ENCODE peak calls at places on chromosome 15, in nine cellular contexts. Y is adipocyte; K is cardiac muscle cell; Z is CMK; F is GM04503; D is stimulated activated CD4-positive, alpha-beta T cell treated with anti-CD3 and anti-CD28 coated beads, Interleukin-1b, Interleukin-23, amount 100 ng/mL, for 4 hours; A is skeletal muscle cell; X is posterior cingulate gyrus; S is RCC 7860. Q is an unnamed sample.

GRCh38 chr15:68485721-68486360 is 53.9 kb upstream of the ITGA11 start:
- DNase-seq in A (no peak), F (no peak), X (no peak), Z (no peak), D (no peak), S (no peak), Y (no peak), K (no peak), Q (no peak)

GRCh38 chr15:74535388-74536084 is 5.5 kb upstream of the ARID3B start:
- DNase-seq in Z (no peak), A (no peak), Y (no peak), D (no peak), X (no peak), S (peak; percentile 86), F (no peak), K (no peak), Q (no peak)

GRCh38 chr15:77144492-77145070 is 73.7 kb upstream of the TSPAN3 start:
- DNase-seq in A (peak; percentile 95), X (no peak), S (peak; percentile 45), D (no peak), F (peak; percentile 99), Z (no peak), Y (peak; percentile 95), K (no peak), Q (no peak)

GRCh38 chr15:82952156-82953081 is at the start of gene HOMER2:
- DNase-seq in Z (peak; percentile 18), K (peak; percentile 71), F (no peak), X (no peak), A (no peak), D (no peak), Y (peak; percentile 59), S (no peak), Q (no peak)

GRCh38 chr15:71743861-71744382 is 66.4 kb upstream of the NR2E3 start:
- DNase-seq in X (no peak), Z (no peak), Y (peak; percentile 87), S (peak; percentile 28), D (peak; percentile 51), F (no peak), A (no peak), K (peak; percentile 70), Q (peak; percentile 40)

GRCh38 chr15:52491460-52491859 is 37.2 kb downstream of the MYO5A start:
- DNase-seq in D (no peak), Z (no peak), F (no peak), S (no peak), Y (peak; percentile 37), X (no peak), A (no peak), K (no peak), Q (no peak)

GRCh38 chr15:100602822-100603393 is 519 bp downstream of the ASB7 start:
- DNase-seq in Z (no peak), F (no peak), A (no peak), K (peak; percentile 3), S (peak; percentile 14), X (no peak), Y (peak; percentile 32), D (no peak), Q (peak; percentile 3)

GRCh38 chr15:80068578-80068977 is 9.1 kb downstream of the ZFAND6 start:
- DNase-seq in A (no peak), K (no peak), S (no peak), Y (peak; percentile 88), Z (no peak), D (no peak), F (peak; percentile 44), X (no peak), Q (no peak)

GRCh38 chr15:67080900-67081431 is 15.6 kb downstream of the SMAD3 start:
- DNase-seq in X (no peak), S (peak; percentile 88), Y (peak; percentile 76), D (peak; percentile 54), Z (peak; percentile 68), F (peak; percentile 92), K (no peak), A (peak; percentile 70), Q (peak; percentile 86)

GRCh38 chr15:66943456-66944095 is 121.8 kb upstream of the SMAD3 start:
- DNase-seq in F (no peak), A (no peak), S (no peak), K (no peak), Z (no peak), Y (no peak), X (no peak), D (no peak), Q (no peak)

GRCh38 chr15:25508369-25509002 is 69.7 kb upstream of the UBE3A start:
- DNase-seq in Z (peak; percentile 7), Y (peak; percentile 81), K (peak; percentile 55), X (no peak), A (peak; percentile 13), F (no peak), D (no peak), S (no peak), Q (peak; percentile 75)

GRCh38 chr15:41568350-41569017 is 9.5 kb downstream of the TYRO3 start:
- DNase-seq in X (no peak), S (no peak), Z (no peak), A (no peak), F (no peak), K (peak; percentile 87), Y (peak; percentile 11), D (no peak), Q (peak; percentile 81)

GRCh38 chr15:74442604-74443003 is 8.8 kb upstream of the SEMA7A start:
- DNase-seq in S (no peak), F (no peak), Z (no peak), K (no peak), D (no peak), Y (no peak), A (no peak), X (peak; percentile 86), Q (peak; percentile 20)

GRCh38 chr15:39154136-39154770 is 426.6 kb upstream of the THBS1 start:
- DNase-seq in Z (no peak), X (no peak), Y (no peak), D (no peak), S (no peak), A (no peak), K (no peak), F (no peak), Q (no peak)

GRCh38 chr15:65824941-65825544 is 33.0 kb upstream of the DENND4A start:
- DNase-seq in F (peak; percentile 37), D (no peak), Y (peak; percentile 76), A (peak; percentile 30), S (no peak), K (no peak), Z (no peak), X (no peak), Q (no peak)

GRCh38 chr15:55992769-55993110 is 672 bp downstream of the NEDD4 start:
- DNase-seq in K (no peak), D (no peak), F (no peak), A (no peak), Y (no peak), X (no peak), Z (no peak), S (no peak), Q (no peak)

GRCh38 chr15:41512512-41513281 is 930 bp downstream of the LTK start:
- DNase-seq in A (no peak), Y (peak; percentile 61), D (no peak), Z (no peak), X (no peak), K (peak; percentile 60), S (no peak), F (no peak), Q (no peak)

GRCh38 chr15:79916424-79916823 is 19.6 kb upstream of the MTHFS start:
- DNase-seq in A (no peak), Z (no peak), Y (no peak), K (no peak), S (no peak), F (no peak), D (no peak), X (no peak), Q (no peak)

GRCh38 chr15:42344763-42345162 is 14.5 kb upstream of the CAPN3 start:
- DNase-seq in Y (peak; percentile 68), X (no peak), K (no peak), A (peak; percentile 93), F (peak; percentile 50), S (no peak), Z (no peak), D (no peak), Q (no peak)

GRCh38 chr15:56327721-56328502 is 37.3 kb upstream of the TEX9 start:
- DNase-seq in Y (no peak), X (no peak), Z (no peak), S (no peak), D (no peak), F (no peak), K (no peak), A (no peak), Q (no peak)

GRCh38 chr15:47586653-47587224 is 130.6 kb upstream of the SEMA6D start:
- DNase-seq in S (no peak), F (no peak), X (no peak), A (no peak), D (no peak), Y (no peak), K (no peak), Z (no peak), Q (no peak)

GRCh38 chr15:63212050-63212973 is 22.9 kb downstream of the RAB8B start:
- DNase-seq in F (no peak), K (no peak), D (no peak), S (no peak), Y (peak; percentile 92), X (no peak), Z (no peak), A (no peak), Q (no peak)

GRCh38 chr15:88401972-88402656 is 65.1 kb downstream of the MRPL46 start:
- DNase-seq in F (no peak), A (no peak), Z (no peak), Y (no peak), X (peak; percentile 89), D (no peak), K (peak; percentile 47), S (no peak), Q (peak; percentile 72)

GRCh38 chr15:44215594-44215993 is 20.5 kb upstream of the FRMD5 start:
- DNase-seq in S (peak; percentile 91), F (peak; percentile 90), X (no peak), Y (peak; percentile 85), Z (no peak), A (peak; percentile 60), K (no peak), D (no peak), Q (peak; percentile 3)

GRCh38 chr15:77027697-77028450 is 32.9 kb downstream of the PSTPIP1 start:
- DNase-seq in Z (no peak), Y (peak; percentile 16), K (peak; percentile 40), X (peak; percentile 66), A (no peak), F (no peak), S (no peak), D (no peak), Q (no peak)

GRCh38 chr15:72113347-72114031 is 4.5 kb downstream of the MYO9A start:
- DNase-seq in X (no peak), K (no peak), S (peak; percentile 3), A (no peak), D (no peak), F (no peak), Z (no peak), Y (peak; percentile 14), Q (no peak)

GRCh38 chr15:44458429-44458828 is 31.0 kb downstream of the CTDSPL2 start:
- DNase-seq in S (no peak), D (no peak), X (no peak), Y (no peak), K (no peak), F (no peak), A (no peak), Z (no peak), Q (no peak)

GRCh38 chr15:43361313-43361903 is 9.4 kb downstream of the ZSCAN29 start:
- DNase-seq in A (no peak), K (no peak), D (no peak), Y (peak; percentile 10), X (no peak), F (no peak), S (no peak), Z (no peak), Q (no peak)

GRCh38 chr15:37109952-37110630 is 9.7 kb upstream of the MEIS2 start:
- DNase-seq in F (no peak), A (no peak), K (peak; percentile 83), Z (no peak), X (no peak), S (no peak), Y (no peak), D (no peak), Q (no peak)

GRCh38 chr15:78368671-78369070 is 28.5 kb downstream of the CRABP1 start:
- DNase-seq in Y (peak; percentile 41), A (no peak), D (no peak), S (no peak), Z (no peak), F (no peak), X (no peak), K (peak; percentile 36), Q (peak; percentile 37)

GRCh38 chr15:22936577-22937472 is 43.3 kb downstream of the CYFIP1 start:
- DNase-seq in A (no peak), D (no peak), Z (no peak), K (no peak), Y (no peak), X (peak; percentile 55), S (no peak), F (no peak), Q (no peak)